ENCODE peak calls at places on chromosomes 4 and X, in six cellular contexts. L is WERI-Rb-1, F is non-pigmented ciliary epithelial cell, A is fibroblast of mammary gland, T is ELR, K is anterior cingulate cortex. O is an unnamed sample.

GRCh38 chrX:129876734-129877395 is 29.1 kb upstream of the UTP14A start:
- DNase-seq in L (peak; percentile 62), F (peak; percentile 36), A (peak; percentile 42), T (peak; percentile 47), K (no peak), O (no peak)

GRCh38 chr4:16224669-16225068 is 1.6 kb downstream of the TAPT1 start:
- DNase-seq in L (no peak), F (no peak), A (no peak), T (no peak), K (no peak), O (no peak)

GRCh38 chr4:152278505-152279301 is 257.2 kb downstream of the FBXW7 start:
- DNase-seq in L (no peak), F (no peak), A (no peak), T (no peak), K (no peak), O (no peak)

GRCh38 chr4:102614801-102615200 is 113.6 kb downstream of the NFKB1 start:
- DNase-seq in L (no peak), F (no peak), A (no peak), T (no peak), K (no peak), O (no peak)

GRCh38 chrX:9928083-9928482 is 39.1 kb upstream of the CLDN34 start:
- DNase-seq in L (no peak), F (no peak), A (no peak), T (no peak), K (peak; percentile 34), O (no peak)

GRCh38 chr4:109164011-109164410 is 138.4 kb downstream of the COL25A1 start:
- DNase-seq in L (no peak), F (peak; percentile 28), A (no peak), T (no peak), K (no peak), O (no peak)

GRCh38 chrX:83469551-83469950 is 38.5 kb upstream of the POU3F4 start:
- DNase-seq in L (peak; percentile 15), F (no peak), A (peak; percentile 5), T (peak; percentile 1), K (peak; percentile 1), O (no peak)

GRCh38 chrX:74343970-74344622 is 40.1 kb downstream of the ZCCHC13 start:
- DNase-seq in L (peak; percentile 52), F (peak; percentile 72), A (peak; percentile 98), T (peak; percentile 95), K (peak; percentile 13), O (no peak)

GRCh38 chrX:71679575-71680207 is 12.3 kb downstream of the LOC101059915 start:
- DNase-seq in L (no peak), F (no peak), A (no peak), T (no peak), K (no peak), O (no peak)

GRCh38 chr4:26525751-26526150 is 35.5 kb upstream of the CCKAR start:
- DNase-seq in L (no peak), F (no peak), A (peak; percentile 43), T (peak; percentile 43), K (no peak), O (no peak)

GRCh38 chrX:46922601-46923000 is 10.4 kb downstream of the JADE3 start:
- DNase-seq in L (no peak), F (no peak), A (no peak), T (peak; percentile 22), K (no peak), O (no peak)